ENCODE peak calls at places on chromosomes 6 and 20, in six cellular contexts. One of them, this sample, is unnamed.

GRCh38 chr20:25532015-25532751 is 53.1 kb downstream of the NINL start:
- DNase-seq in HTR-8/SVneo: no peak
- DNase-seq in H54: no peak
- DNase-seq in CD4-positive, alpha-beta T cell: no peak
- DNase-seq in T-helper 2 cell: no peak
- DNase-seq in NCI-H1417: no peak
- DNase-seq in this sample: no peak

GRCh38 chr20:63191400-63191799 is 24.5 kb downstream of the YTHDF1 start:
- DNase-seq in T-helper 2 cell: no peak
- DNase-seq in NCI-H1417: peak; percentile 22
- DNase-seq in H54: peak; percentile 92
- DNase-seq in HTR-8/SVneo: no peak
- DNase-seq in CD4-positive, alpha-beta T cell: no peak
- DNase-seq in this sample: no peak

GRCh38 chr20:23622839-23623343 is 14.9 kb downstream of the CST3 start:
- DNase-seq in T-helper 2 cell: no peak
- DNase-seq in CD4-positive, alpha-beta T cell: no peak
- DNase-seq in NCI-H1417: no peak
- DNase-seq in H54: peak; percentile 69
- DNase-seq in HTR-8/SVneo: peak; percentile 67
- DNase-seq in this sample: peak; percentile 64

GRCh38 chr20:46893877-46894578 is 615 bp upstream of the EYA2 start:
- DNase-seq in H54: no peak
- DNase-seq in T-helper 2 cell: no peak
- DNase-seq in NCI-H1417: no peak
- DNase-seq in CD4-positive, alpha-beta T cell: no peak
- DNase-seq in HTR-8/SVneo: no peak
- DNase-seq in this sample: no peak

GRCh38 chr6:68638225-68638900 is 3.3 kb downstream of the ADGRB3 start:
- DNase-seq in HTR-8/SVneo: no peak
- DNase-seq in CD4-positive, alpha-beta T cell: no peak
- DNase-seq in NCI-H1417: peak; percentile 66
- DNase-seq in T-helper 2 cell: no peak
- DNase-seq in H54: no peak
- DNase-seq in this sample: no peak

GRCh38 chr6:6711832-6712231 is 123.3 kb downstream of the LY86 start:
- DNase-seq in HTR-8/SVneo: no peak
- DNase-seq in H54: no peak
- DNase-seq in NCI-H1417: no peak
- DNase-seq in CD4-positive, alpha-beta T cell: no peak
- DNase-seq in T-helper 2 cell: peak; percentile 9
- DNase-seq in this sample: no peak

GRCh38 chr6:138104618-138105213 is 2.5 kb downstream of the PERP start:
- DNase-seq in CD4-positive, alpha-beta T cell: no peak
- DNase-seq in HTR-8/SVneo: no peak
- DNase-seq in T-helper 2 cell: no peak
- DNase-seq in NCI-H1417: peak; percentile 78
- DNase-seq in H54: no peak
- DNase-seq in this sample: no peak

GRCh38 chr20:38218566-38218885 is 42.0 kb downstream of the KIAA1755 start:
- DNase-seq in T-helper 2 cell: no peak
- DNase-seq in HTR-8/SVneo: no peak
- DNase-seq in H54: no peak
- DNase-seq in NCI-H1417: no peak
- DNase-seq in CD4-positive, alpha-beta T cell: no peak
- DNase-seq in this sample: no peak

GRCh38 chr20:36273414-36274247 is 32.5 kb upstream of the DLGAP4 start:
- DNase-seq in H54: no peak
- DNase-seq in NCI-H1417: peak; percentile 46
- DNase-seq in HTR-8/SVneo: peak; percentile 29
- DNase-seq in CD4-positive, alpha-beta T cell: no peak
- DNase-seq in T-helper 2 cell: no peak
- DNase-seq in this sample: no peak

GRCh38 chr6:140264451-140264850 is 890.0 kb upstream of the CITED2 start:
- DNase-seq in HTR-8/SVneo: no peak
- DNase-seq in CD4-positive, alpha-beta T cell: no peak
- DNase-seq in H54: no peak
- DNase-seq in T-helper 2 cell: no peak
- DNase-seq in NCI-H1417: no peak
- DNase-seq in this sample: no peak

GRCh38 chr6:999552-999951 is 306.6 kb upstream of the EXOC2 start:
- DNase-seq in T-helper 2 cell: no peak
- DNase-seq in CD4-positive, alpha-beta T cell: no peak
- DNase-seq in HTR-8/SVneo: no peak
- DNase-seq in NCI-H1417: no peak
- DNase-seq in H54: no peak
- DNase-seq in this sample: no peak

GRCh38 chr6:155985660-155986138 is 530.1 kb upstream of the NOX3 start:
- DNase-seq in CD4-positive, alpha-beta T cell: no peak
- DNase-seq in HTR-8/SVneo: no peak
- DNase-seq in H54: no peak
- DNase-seq in NCI-H1417: peak; percentile 44
- DNase-seq in T-helper 2 cell: no peak
- DNase-seq in this sample: no peak

GRCh38 chr6:161660666-161661571 is 387.1 kb upstream of the AGPAT4 start:
- DNase-seq in T-helper 2 cell: no peak
- DNase-seq in HTR-8/SVneo: no peak
- DNase-seq in CD4-positive, alpha-beta T cell: no peak
- DNase-seq in H54: no peak
- DNase-seq in NCI-H1417: no peak
- DNase-seq in this sample: no peak

GRCh38 chr6:105994522-105995402 is 91.4 kb upstream of the PRDM1 start:
- DNase-seq in HTR-8/SVneo: peak; percentile 38
- DNase-seq in H54: peak; percentile 28
- DNase-seq in CD4-positive, alpha-beta T cell: peak; percentile 28
- DNase-seq in T-helper 2 cell: peak; percentile 27
- DNase-seq in NCI-H1417: no peak
- DNase-seq in this sample: peak; percentile 26

GRCh38 chr20:21520702-21521595 is 7.1 kb upstream of the NKX2-2 start:
- DNase-seq in H54: no peak
- DNase-seq in NCI-H1417: peak; percentile 76
- DNase-seq in T-helper 2 cell: no peak
- DNase-seq in HTR-8/SVneo: no peak
- DNase-seq in CD4-positive, alpha-beta T cell: no peak
- DNase-seq in this sample: no peak

GRCh38 chr6:13141392-13141791 is 186.9 kb downstream of the TBC1D7 start:
- DNase-seq in NCI-H1417: no peak
- DNase-seq in H54: no peak
- DNase-seq in HTR-8/SVneo: no peak
- DNase-seq in CD4-positive, alpha-beta T cell: no peak
- DNase-seq in T-helper 2 cell: no peak
- DNase-seq in this sample: no peak

GRCh38 chr6:28371706-28372451 is 22.1 kb downstream of the ZKSCAN3 start:
- DNase-seq in T-helper 2 cell: no peak
- DNase-seq in CD4-positive, alpha-beta T cell: no peak
- DNase-seq in H54: no peak
- DNase-seq in NCI-H1417: no peak
- DNase-seq in HTR-8/SVneo: no peak
- DNase-seq in this sample: no peak

GRCh38 chr6:111566873-111567517 is 38.7 kb downstream of the TRAF3IP2 start:
- DNase-seq in HTR-8/SVneo: no peak
- DNase-seq in T-helper 2 cell: no peak
- DNase-seq in NCI-H1417: peak; percentile 92
- DNase-seq in H54: no peak
- DNase-seq in CD4-positive, alpha-beta T cell: no peak
- DNase-seq in this sample: no peak

GRCh38 chr6:111925296-111925695 is 52.0 kb upstream of the FYN start:
- DNase-seq in HTR-8/SVneo: peak; percentile 23
- DNase-seq in NCI-H1417: no peak
- DNase-seq in T-helper 2 cell: no peak
- DNase-seq in H54: peak; percentile 13
- DNase-seq in CD4-positive, alpha-beta T cell: no peak
- DNase-seq in this sample: no peak

GRCh38 chr6:67933278-67933677 is 701.8 kb upstream of the ADGRB3 start:
- DNase-seq in HTR-8/SVneo: no peak
- DNase-seq in T-helper 2 cell: no peak
- DNase-seq in NCI-H1417: peak; percentile 8
- DNase-seq in H54: no peak
- DNase-seq in CD4-positive, alpha-beta T cell: no peak
- DNase-seq in this sample: no peak

GRCh38 chr6:149060985-149061760 is 256.3 kb upstream of the TAB2 start:
- DNase-seq in T-helper 2 cell: no peak
- DNase-seq in NCI-H1417: peak; percentile 99
- DNase-seq in H54: no peak
- DNase-seq in CD4-positive, alpha-beta T cell: no peak
- DNase-seq in HTR-8/SVneo: no peak
- DNase-seq in this sample: no peak

GRCh38 chr6:105810105-105810921 is 275.8 kb upstream of the PRDM1 start:
- DNase-seq in NCI-H1417: no peak
- DNase-seq in HTR-8/SVneo: peak; percentile 56
- DNase-seq in T-helper 2 cell: peak; percentile 3
- DNase-seq in CD4-positive, alpha-beta T cell: no peak
- DNase-seq in H54: peak; percentile 36
- DNase-seq in this sample: peak; percentile 59

GRCh38 chr6:148885154-148885870 is 138.5 kb downstream of the UST start:
- DNase-seq in T-helper 2 cell: no peak
- DNase-seq in H54: no peak
- DNase-seq in HTR-8/SVneo: peak; percentile 34
- DNase-seq in NCI-H1417: peak; percentile 51
- DNase-seq in CD4-positive, alpha-beta T cell: no peak
- DNase-seq in this sample: no peak

GRCh38 chr20:51650685-51651134 is 108.2 kb upstream of the NFATC2 start:
- DNase-seq in T-helper 2 cell: no peak
- DNase-seq in H54: peak; percentile 19
- DNase-seq in HTR-8/SVneo: no peak
- DNase-seq in NCI-H1417: no peak
- DNase-seq in CD4-positive, alpha-beta T cell: no peak
- DNase-seq in this sample: no peak

GRCh38 chr6:161407115-161407514 is 133.3 kb upstream of the AGPAT4 start:
- DNase-seq in NCI-H1417: peak; percentile 74
- DNase-seq in T-helper 2 cell: no peak
- DNase-seq in CD4-positive, alpha-beta T cell: no peak
- DNase-seq in H54: no peak
- DNase-seq in HTR-8/SVneo: no peak
- DNase-seq in this sample: no peak

GRCh38 chr20:47963022-47963421 is 177.7 kb upstream of the SULF2 start:
- DNase-seq in CD4-positive, alpha-beta T cell: no peak
- DNase-seq in T-helper 2 cell: no peak
- DNase-seq in HTR-8/SVneo: no peak
- DNase-seq in H54: no peak
- DNase-seq in NCI-H1417: no peak
- DNase-seq in this sample: no peak

GRCh38 chr6:53282741-53283140 is 66.0 kb downstream of the ELOVL5 start:
- DNase-seq in T-helper 2 cell: no peak
- DNase-seq in NCI-H1417: peak; percentile 10
- DNase-seq in H54: no peak
- DNase-seq in HTR-8/SVneo: no peak
- DNase-seq in CD4-positive, alpha-beta T cell: no peak
- DNase-seq in this sample: no peak

GRCh38 chr6:34414999-34415858 is 10.6 kb downstream of the RPS10 start:
- DNase-seq in T-helper 2 cell: no peak
- DNase-seq in NCI-H1417: peak; percentile 46
- DNase-seq in HTR-8/SVneo: peak; percentile 64
- DNase-seq in CD4-positive, alpha-beta T cell: no peak
- DNase-seq in H54: no peak
- DNase-seq in this sample: no peak

GRCh38 chr20:57188576-57189079 is 77.8 kb downstream of the BMP7 start:
- DNase-seq in HTR-8/SVneo: no peak
- DNase-seq in H54: no peak
- DNase-seq in NCI-H1417: no peak
- DNase-seq in CD4-positive, alpha-beta T cell: no peak
- DNase-seq in T-helper 2 cell: no peak
- DNase-seq in this sample: no peak

This sample was measured in T1000.